ENCODE peak calls at places on chromosomes 2 and 18, in four cellular contexts. One of them, this sample, is unnamed.
A peak's percentile ranks its signal among the peaks of the same experiment; 100 is the strongest.

GRCh38 chr2:108575132-108575966 is 41.1 kb downstream of the LIMS1 start:
- DNase-seq in GM23338: peak; percentile 75
- DNase-seq in MM.1S: no peak
- DNase-seq in PC-3: peak; percentile 58
- DNase-seq in this sample: no peak

GRCh38 chr2:223010641-223011040 is 41.3 kb upstream of the KCNE4 start:
- DNase-seq in GM23338: no peak
- DNase-seq in MM.1S: no peak
- DNase-seq in PC-3: peak; percentile 67
- DNase-seq in this sample: no peak

GRCh38 chr2:73451263-73451972 is 65.8 kb downstream of the ALMS1 start:
- DNase-seq in GM23338: no peak
- DNase-seq in MM.1S: peak; percentile 61
- DNase-seq in PC-3: no peak
- DNase-seq in this sample: no peak

GRCh38 chr2:241653210-241653750 is 15.8 kb downstream of the ATG4B start:
- DNase-seq in GM23338: no peak
- DNase-seq in MM.1S: no peak
- DNase-seq in PC-3: no peak
- DNase-seq in this sample: no peak

GRCh38 chr18:23903971-23904370 is 110.6 kb upstream of the TTC39C start:
- DNase-seq in GM23338: no peak
- DNase-seq in MM.1S: no peak
- DNase-seq in PC-3: no peak
- DNase-seq in this sample: no peak

GRCh38 chr18:10270160-10270571 is 184.3 kb upstream of the APCDD1 start:
- DNase-seq in GM23338: no peak
- DNase-seq in MM.1S: no peak
- DNase-seq in PC-3: no peak
- DNase-seq in this sample: no peak

GRCh38 chr18:5237723-5238370 is 40.8 kb upstream of the AKAIN1 start:
- DNase-seq in GM23338: peak; percentile 92
- DNase-seq in MM.1S: peak; percentile 84
- DNase-seq in PC-3: peak; percentile 80
- DNase-seq in this sample: no peak

GRCh38 chr18:33826151-33826550 is 248.1 kb downstream of the ASXL3 start:
- DNase-seq in GM23338: no peak
- DNase-seq in MM.1S: no peak
- DNase-seq in PC-3: no peak
- DNase-seq in this sample: no peak

GRCh38 chr2:160892204-160892603 is 268.0 kb upstream of the TANK start:
- DNase-seq in GM23338: no peak
- DNase-seq in MM.1S: no peak
- DNase-seq in PC-3: no peak
- DNase-seq in this sample: no peak

GRCh38 chr2:10389596-10389995 is 58.5 kb downstream of the ODC1 start:
- DNase-seq in GM23338: no peak
- DNase-seq in MM.1S: no peak
- DNase-seq in PC-3: peak; percentile 51
- DNase-seq in this sample: no peak

GRCh38 chr2:37623971-37624897 is 47.2 kb downstream of the CDC42EP3 start:
- DNase-seq in GM23338: no peak
- DNase-seq in MM.1S: no peak
- DNase-seq in PC-3: peak; percentile 52
- DNase-seq in this sample: no peak

GRCh38 chr18:45268583-45268982 is 346.7 kb upstream of the SLC14A2 start:
- DNase-seq in GM23338: no peak
- DNase-seq in MM.1S: no peak
- DNase-seq in PC-3: no peak
- DNase-seq in this sample: no peak

GRCh38 chr18:12307251-12307736 is 747 bp upstream of the TUBB6 start:
- DNase-seq in GM23338: peak; percentile 64
- DNase-seq in MM.1S: no peak
- DNase-seq in PC-3: no peak
- DNase-seq in this sample: no peak

GRCh38 chr2:109695290-109695689 is 81.1 kb downstream of the SOWAHC start:
- DNase-seq in GM23338: no peak
- DNase-seq in MM.1S: no peak
- DNase-seq in PC-3: no peak
- DNase-seq in this sample: no peak

GRCh38 chr2:223404616-223405015 is 197.5 kb downstream of the SCG2 start:
- DNase-seq in GM23338: no peak
- DNase-seq in MM.1S: no peak
- DNase-seq in PC-3: no peak
- DNase-seq in this sample: no peak

GRCh38 chr2:31108887-31109286 is 29.4 kb downstream of the GALNT14 start:
- DNase-seq in GM23338: no peak
- DNase-seq in MM.1S: no peak
- DNase-seq in PC-3: no peak
- DNase-seq in this sample: no peak

GRCh38 chr2:198283149-198283548 is 478.8 kb downstream of the PLCL1 start:
- DNase-seq in GM23338: no peak
- DNase-seq in MM.1S: no peak
- DNase-seq in PC-3: no peak
- DNase-seq in this sample: no peak

GRCh38 chr18:72878561-72878960 is 10.8 kb upstream of the NETO1 start:
- DNase-seq in GM23338: no peak
- DNase-seq in MM.1S: no peak
- DNase-seq in PC-3: no peak
- DNase-seq in this sample: no peak

GRCh38 chr18:48900469-48900868 is 50.3 kb downstream of the SMAD7 start:
- DNase-seq in GM23338: no peak
- DNase-seq in MM.1S: no peak
- DNase-seq in PC-3: no peak
- DNase-seq in this sample: no peak

GRCh38 chr2:946073-947005 is 4.3 kb upstream of the SNTG2 start:
- DNase-seq in GM23338: no peak
- DNase-seq in MM.1S: peak; percentile 35
- DNase-seq in PC-3: no peak
- DNase-seq in this sample: no peak

GRCh38 chr2:23503682-23504081 is 118.7 kb downstream of the KLHL29 start:
- DNase-seq in GM23338: no peak
- DNase-seq in MM.1S: no peak
- DNase-seq in PC-3: no peak
- DNase-seq in this sample: no peak

GRCh38 chr2:85413592-85414421 is 3.6 kb upstream of the CAPG start:
- DNase-seq in GM23338: peak; percentile 83
- DNase-seq in MM.1S: no peak
- DNase-seq in PC-3: no peak
- DNase-seq in this sample: peak; percentile 41

GRCh38 chr2:45938649-45939511 is 287.4 kb downstream of the PRKCE start:
- DNase-seq in GM23338: peak; percentile 31
- DNase-seq in MM.1S: no peak
- DNase-seq in PC-3: peak; percentile 99
- DNase-seq in this sample: peak; percentile 96

GRCh38 chr2:172922294-172922693 is 153.4 kb upstream of the MAP3K20 start:
- DNase-seq in GM23338: no peak
- DNase-seq in MM.1S: no peak
- DNase-seq in PC-3: no peak
- DNase-seq in this sample: no peak

GRCh38 chr18:34773961-34774754 is 64.1 kb downstream of the DTNA start:
- DNase-seq in GM23338: no peak
- DNase-seq in MM.1S: peak; percentile 68
- DNase-seq in PC-3: peak; percentile 33
- DNase-seq in this sample: no peak

GRCh38 chr18:52070295-52070756 is 269.7 kb upstream of the DCC start:
- DNase-seq in GM23338: no peak
- DNase-seq in MM.1S: no peak
- DNase-seq in PC-3: no peak
- DNase-seq in this sample: no peak

GRCh38 chr2:38750011-38750792 is 959 bp downstream of the SRSF7 start:
- DNase-seq in GM23338: no peak
- DNase-seq in MM.1S: peak; percentile 57
- DNase-seq in PC-3: peak; percentile 43
- DNase-seq in this sample: no peak

GRCh38 chr2:168961450-168962229 is 60.5 kb downstream of the G6PC2 start:
- DNase-seq in GM23338: peak; percentile 90
- DNase-seq in MM.1S: peak; percentile 77
- DNase-seq in PC-3: peak; percentile 92
- DNase-seq in this sample: peak; percentile 44

GRCh38 chr2:224883700-224884099 is 158.6 kb downstream of the DOCK10 start:
- DNase-seq in GM23338: no peak
- DNase-seq in MM.1S: no peak
- DNase-seq in PC-3: no peak
- DNase-seq in this sample: no peak

GRCh38 chr2:58515827-58516574 is 274.9 kb upstream of the FANCL start:
- DNase-seq in GM23338: no peak
- DNase-seq in MM.1S: no peak
- DNase-seq in PC-3: peak; percentile 12
- DNase-seq in this sample: no peak

GRCh38 chr2:145760781-145761649 is 1241.1 kb upstream of the ZEB2 start:
- DNase-seq in GM23338: peak; percentile 8
- DNase-seq in MM.1S: no peak
- DNase-seq in PC-3: peak; percentile 95
- DNase-seq in this sample: no peak

DNA sequence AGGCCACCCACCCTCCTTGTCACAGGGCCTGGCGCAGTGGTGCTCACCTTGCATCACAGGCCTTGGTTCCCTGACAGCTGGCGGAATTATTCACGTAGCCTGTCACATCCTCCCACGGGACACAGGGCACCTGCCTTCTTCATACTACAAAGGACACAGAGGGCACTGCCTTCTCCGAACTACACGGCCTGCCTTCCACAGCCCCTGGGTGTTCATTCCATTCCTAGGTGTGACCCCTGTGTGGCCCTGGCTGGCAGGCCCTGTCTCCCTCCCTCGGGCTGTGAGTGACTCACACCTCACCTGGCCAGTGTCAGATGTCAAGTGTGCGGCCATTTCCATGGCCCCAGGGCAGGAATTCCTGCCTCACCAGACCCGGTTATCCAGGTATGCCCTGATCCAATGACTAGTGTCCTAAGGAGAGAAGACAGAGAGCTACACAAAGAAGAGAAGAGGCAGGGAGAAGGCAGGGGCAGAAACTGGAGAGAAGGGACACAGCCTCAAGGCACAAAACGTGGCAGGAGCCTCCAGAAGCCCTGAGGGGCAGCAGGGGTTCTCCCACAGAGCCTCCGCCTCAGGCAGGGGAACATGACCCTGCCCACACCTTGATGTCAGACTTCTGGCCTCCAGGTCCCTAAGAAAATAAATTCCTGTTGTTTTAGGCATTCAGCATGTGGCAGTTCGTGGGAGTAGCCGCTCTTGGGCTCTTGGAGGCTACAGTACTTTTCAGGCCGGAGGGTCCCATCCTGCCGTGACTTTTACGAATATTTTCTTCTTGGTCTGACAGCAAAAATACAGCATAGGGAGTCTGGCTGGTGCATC is 43.4 kb downstream of the MBP start:
- DNase-seq in GM23338: peak; percentile 79
- DNase-seq in MM.1S: no peak
- DNase-seq in PC-3: peak; percentile 96
- DNase-seq in this sample: peak; percentile 88
- H2AFZ ChIP-seq in GM23338: no peak overlapping the region
- H2AFZ ChIP-seq in MM.1S: no peak overlapping the region
- H2AFZ ChIP-seq in PC-3: no peak overlapping the region
- H2AFZ ChIP-seq in this sample: no peak overlapping the region

GRCh38 chr2:231679131-231679530 is 29.2 kb upstream of the PTMA start:
- DNase-seq in GM23338: no peak
- DNase-seq in MM.1S: no peak
- DNase-seq in PC-3: no peak
- DNase-seq in this sample: no peak

GRCh38 chr2:231679906-231680283 is 28.4 kb upstream of the PTMA start:
- DNase-seq in GM23338: no peak
- DNase-seq in MM.1S: no peak
- DNase-seq in PC-3: no peak
- DNase-seq in this sample: no peak

GRCh38 chr2:231680992-231681852 is 27.1 kb upstream of the PTMA start:
- DNase-seq in GM23338: peak; percentile 95
- DNase-seq in MM.1S: no peak
- DNase-seq in PC-3: peak; percentile 70
- DNase-seq in this sample: no peak

GRCh38 chr2:231682546-231683291 is 25.6 kb upstream of the PTMA start:
- DNase-seq in GM23338: no peak
- DNase-seq in MM.1S: no peak
- DNase-seq in PC-3: no peak
- DNase-seq in this sample: no peak

DNA sequence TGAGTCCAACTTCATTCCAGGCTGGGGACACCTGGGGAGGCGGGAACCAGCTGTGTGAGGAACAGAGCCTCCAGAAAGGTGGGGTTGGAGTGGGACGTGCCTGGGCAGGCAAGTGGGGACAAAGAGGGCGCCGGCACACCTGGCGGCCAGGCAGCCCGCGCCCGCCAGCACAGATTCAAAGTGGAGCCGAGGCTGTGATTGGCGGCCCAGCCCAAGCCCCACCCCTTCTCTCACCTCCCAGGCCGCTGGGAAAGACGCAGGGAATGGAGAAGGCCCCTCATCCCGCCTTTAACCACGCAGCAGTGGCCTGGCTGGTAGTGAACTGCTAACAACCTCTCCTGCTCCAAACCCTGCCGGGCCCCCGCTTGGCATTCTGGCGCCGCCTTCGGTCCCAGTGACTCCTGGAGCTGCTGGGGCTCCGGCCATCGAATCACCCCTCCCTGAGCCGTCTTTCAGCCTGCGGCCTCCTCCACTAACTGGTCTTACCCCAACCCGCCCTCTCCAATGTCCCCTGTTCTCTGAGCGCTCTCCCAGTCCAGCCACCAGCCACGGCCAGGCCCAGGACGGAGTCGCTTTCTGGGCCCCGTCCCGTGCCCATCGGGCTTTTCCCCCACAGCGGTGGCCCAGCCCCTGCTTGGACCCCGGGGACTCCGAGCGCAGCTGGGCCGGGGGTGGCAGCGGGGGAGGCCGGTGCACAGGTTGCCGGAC is 27.9 kb upstream of the PTMA start:
- DNase-seq in GM23338: peak; percentile 91
- DNase-seq in MM.1S: no peak
- DNase-seq in PC-3: peak; percentile 44
- DNase-seq in this sample: no peak
- H2AFZ ChIP-seq in GM23338: peak overlapping the region; percentile 14
- H2AFZ ChIP-seq in MM.1S: peak overlapping the region; percentile 61
- H2AFZ ChIP-seq in PC-3: peak overlapping the region; percentile 80
- H2AFZ ChIP-seq in this sample: peak overlapping the region; percentile 90

GRCh38 chr2:207463433-207463832 is 66.3 kb upstream of the CREB1 start:
- DNase-seq in GM23338: no peak
- DNase-seq in MM.1S: no peak
- DNase-seq in PC-3: no peak
- DNase-seq in this sample: no peak
- H2AFZ ChIP-seq in GM23338: peak overlapping the region; percentile 60
- H2AFZ ChIP-seq in MM.1S: no peak overlapping the region
- H2AFZ ChIP-seq in PC-3: no peak overlapping the region
- H2AFZ ChIP-seq in this sample: no peak overlapping the region

GRCh38 chr2:62036229-62036628 is 130.8 kb downstream of the COMMD1 start:
- DNase-seq in GM23338: no peak
- DNase-seq in MM.1S: no peak
- DNase-seq in PC-3: no peak
- DNase-seq in this sample: no peak

GRCh38 chr2:62036761-62037250 is 131.3 kb downstream of the COMMD1 start:
- DNase-seq in GM23338: no peak
- DNase-seq in MM.1S: no peak
- DNase-seq in PC-3: no peak
- DNase-seq in this sample: no peak

GRCh38 chr2:62042400-62042799 is 136.9 kb downstream of the COMMD1 start:
- DNase-seq in GM23338: no peak
- DNase-seq in MM.1S: no peak
- DNase-seq in PC-3: no peak
- DNase-seq in this sample: no peak

GRCh38 chr2:62042944-62043343 is 137.5 kb downstream of the COMMD1 start:
- DNase-seq in GM23338: no peak
- DNase-seq in MM.1S: no peak
- DNase-seq in PC-3: peak; percentile 94
- DNase-seq in this sample: peak; percentile 52

GRCh38 chr2:62038980-62039771 is 133.7 kb downstream of the COMMD1 start:
- DNase-seq in GM23338: no peak
- DNase-seq in MM.1S: peak; percentile 78
- DNase-seq in PC-3: peak; percentile 75
- DNase-seq in this sample: peak; percentile 53
- H2AFZ ChIP-seq in GM23338: no peak overlapping the region
- H2AFZ ChIP-seq in MM.1S: no peak overlapping the region
- H2AFZ ChIP-seq in PC-3: no peak overlapping the region
- H2AFZ ChIP-seq in this sample: no peak overlapping the region

This sample was measured in keratinocyte.